ENCODE peak calls at places on chromosomes 16 and 17, in five cellular contexts. C is breast epithelium; F is ascending aorta; X is mucosa of descending colon; O is CD8-positive, alpha-beta memory T cell. H is an unnamed sample.

GRCh38 chr16:9134739-9135138 is 43.3 kb downstream of the HAPSTR1 start:
- DNase-seq in F (peak; percentile 65), O (peak; percentile 51), C (no peak), X (peak; percentile 68), H (no peak)

GRCh38 chr17:79572136-79572915 is 38.5 kb downstream of the RBFOX3 start:
- DNase-seq in F (no peak), O (no peak), C (no peak), X (no peak), H (no peak)

GRCh38 chr17:59859444-59860025 is 33.2 kb downstream of the TUBD1 start:
- DNase-seq in O (no peak), C (no peak), F (no peak), X (no peak), H (no peak)

GRCh38 chr16:50692999-50693781 is at the start of gene NOD2:
- DNase-seq in X (peak; percentile 20), O (peak; percentile 22), C (no peak), F (no peak), H (peak; percentile 41)

GRCh38 chr17:82663381-82664275 is 15.4 kb upstream of the WDR45B start:
- DNase-seq in C (no peak), F (no peak), O (no peak), X (no peak), H (no peak)

GRCh38 chr17:81885869-81886548 is 5.4 kb downstream of the ALYREF start:
- DNase-seq in C (no peak), X (no peak), O (no peak), F (no peak), H (no peak)

GRCh38 chr17:41864498-41864836 is 756 bp downstream of the KLHL11 start:
- DNase-seq in X (no peak), C (peak; percentile 41), F (no peak), O (no peak), H (no peak)

GRCh38 chr16:52592778-52593177 is 45.8 kb upstream of the TOX3 start:
- DNase-seq in C (no peak), F (no peak), X (no peak), O (no peak), H (no peak)

GRCh38 chr17:81961087-81961514 is at the start of gene NOTUM:
- DNase-seq in F (no peak), X (no peak), C (no peak), O (no peak), H (no peak)

GRCh38 chr17:41404024-41404651 is 6.7 kb upstream of the KRT31 start:
- DNase-seq in F (peak; percentile 52), X (no peak), C (peak; percentile 91), O (no peak), H (no peak)

GRCh38 chr17:50728881-50729765 is 9.7 kb downstream of the LUC7L3 start:
- DNase-seq in F (no peak), X (no peak), O (no peak), C (no peak), H (no peak)

GRCh38 chr16:89687092-89687940 is 827 bp downstream of the CDK10 start:
- DNase-seq in C (no peak), F (no peak), O (no peak), X (peak; percentile 91), H (no peak)

GRCh38 chr16:51875834-51876725 is 670.9 kb downstream of the TOX3 start:
- DNase-seq in F (no peak), O (no peak), C (no peak), X (peak; percentile 2), H (no peak)

GRCh38 chr17:14373587-14374259 is 72.8 kb downstream of the HS3ST3B1 start:
- DNase-seq in C (no peak), F (no peak), O (no peak), X (no peak), H (no peak)

GRCh38 chr17:68399638-68400403 is 57.5 kb downstream of the WIPI1 start:
- DNase-seq in C (no peak), X (no peak), O (no peak), F (no peak), H (no peak)

GRCh38 chr17:44848961-44849489 is 1.3 kb downstream of the HIGD1B start:
- DNase-seq in C (no peak), F (no peak), X (no peak), O (no peak), H (no peak)

GRCh38 chr16:54931041-54931756 is 534 bp downstream of the IRX5 start:
- DNase-seq in X (peak; percentile 21), O (no peak), C (no peak), F (peak; percentile 74), H (no peak)

GRCh38 chr16:77905356-77905920 is 116.9 kb upstream of the CLEC3A start:
- DNase-seq in X (no peak), F (no peak), O (no peak), C (no peak), H (no peak)

GRCh38 chr16:66539628-66540469 is 10.1 kb downstream of the TK2 start:
- DNase-seq in C (no peak), X (no peak), O (no peak), F (no peak), H (no peak)

GRCh38 chr16:85192233-85192632 is 80.0 kb upstream of the CIBAR2 start:
- DNase-seq in O (no peak), C (no peak), X (no peak), F (no peak), H (no peak)

GRCh38 chr17:29210879-29211278 is 30.7 kb upstream of the MYO18A start:
- DNase-seq in X (no peak), C (no peak), O (no peak), F (no peak), H (no peak)

GRCh38 chr16:11296706-11297491 is 15.8 kb upstream of the PRM1 start:
- DNase-seq in C (no peak), X (no peak), O (no peak), F (no peak), H (no peak)

GRCh38 chr17:35141681-35142466 is at the start of gene NLE1:
- DNase-seq in O (peak; percentile 86), C (peak; percentile 52), X (peak; percentile 82), F (peak; percentile 87), H (peak; percentile 81)

GRCh38 chr17:16583781-16584180 is 14.8 kb upstream of the ZNF287 start:
- DNase-seq in X (no peak), F (no peak), C (no peak), O (no peak), H (no peak)

GRCh38 chr17:16593356-16594102 is 24.5 kb upstream of the ZNF287 start:
- DNase-seq in C (no peak), X (no peak), F (no peak), O (no peak), H (no peak)

GRCh38 chr17:16584273-16584995 is 15.4 kb upstream of the ZNF287 start:
- DNase-seq in O (peak; percentile 94), C (peak; percentile 83), X (peak; percentile 93), F (peak; percentile 94), H (peak; percentile 92)

GRCh38 chr17:16585796-16586195 is 16.8 kb upstream of the ZNF287 start:
- DNase-seq in O (no peak), C (no peak), F (no peak), X (peak; percentile 4), H (no peak)

DNA sequence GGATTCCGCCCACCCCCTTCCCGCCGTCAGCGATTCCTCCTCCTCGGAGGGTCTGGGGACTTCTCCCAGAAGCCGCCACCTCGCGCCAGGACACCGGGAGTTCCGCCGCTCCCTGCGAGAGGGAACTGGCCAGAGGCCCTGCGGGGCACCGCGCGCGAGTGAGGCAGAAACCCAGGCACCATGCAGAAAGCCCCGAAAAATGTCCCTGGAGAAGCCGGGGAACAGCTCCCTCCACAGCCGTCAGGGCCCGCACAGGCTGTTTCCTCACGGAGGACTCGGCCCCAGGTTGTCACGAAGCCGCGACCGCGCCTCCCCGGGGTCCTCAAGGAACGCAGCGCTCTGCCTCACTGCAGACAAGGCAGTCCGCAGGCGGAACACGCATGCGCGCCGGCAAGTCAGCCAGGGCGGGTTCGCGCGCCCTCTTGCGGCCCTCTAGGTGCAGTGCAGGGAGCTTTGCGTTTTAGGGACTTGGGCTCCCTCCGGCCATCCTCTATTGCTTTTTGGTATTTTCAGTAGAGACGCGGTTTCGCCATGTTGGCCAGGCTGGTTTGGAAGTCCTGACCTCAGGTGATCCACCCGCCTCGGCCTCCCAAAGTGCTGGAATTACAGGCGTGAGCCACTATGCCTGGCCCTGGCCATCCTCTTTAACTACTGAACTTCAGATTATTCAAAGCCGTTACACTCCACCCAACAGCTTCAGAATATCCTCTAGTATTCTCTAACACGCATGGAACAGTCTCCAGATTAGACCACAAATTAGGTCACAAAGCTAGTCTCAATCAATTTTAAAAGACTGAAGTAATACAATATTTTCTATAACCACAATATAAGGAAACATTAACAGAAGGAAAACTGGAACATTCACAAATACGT is 20.3 kb upstream of the ZNF287 start:
- DNase-seq in O (peak; percentile 89), X (peak; percentile 95), F (peak; percentile 96), C (peak; percentile 82), H (peak; percentile 91)
- H3K9me3 ChIP-seq in O (no peaks in the 10 kb centered on the region), X (no peaks in the 10 kb centered on the region), F (no peaks in the 10 kb centered on the region), C (no peaks in the 10 kb centered on the region), H (no peaks in the 10 kb centered on the region)

DNA sequence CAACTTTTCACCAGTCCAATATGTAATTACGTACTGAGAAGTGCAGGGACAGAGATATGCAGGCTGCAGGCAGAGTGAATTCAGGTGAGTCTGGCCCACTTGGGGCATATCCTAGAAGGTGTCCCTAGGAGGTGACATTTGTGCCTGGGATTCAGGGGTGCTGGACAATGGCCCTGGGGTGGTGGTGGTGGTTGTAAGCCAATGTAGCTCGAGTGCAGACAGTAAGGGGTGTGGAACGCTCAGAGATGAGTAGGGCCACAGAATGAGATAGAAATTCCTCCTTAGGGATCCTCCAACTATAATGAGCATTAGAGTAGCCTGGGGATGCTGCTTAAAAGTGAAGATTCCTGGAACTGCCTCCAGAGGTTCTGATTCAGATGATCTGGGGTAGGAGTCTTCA is 221.7 kb upstream of the MPHOSPH6 start:
- DNase-seq in O (no peak), X (no peak), C (no peak), F (no peak), H (no peak)
- H3K9me3 ChIP-seq in O (no peaks in the 10 kb centered on the region), X (no peaks in the 10 kb centered on the region), C (no peaks in the 10 kb centered on the region), F (no peaks in the 10 kb centered on the region), H (no peaks in the 10 kb centered on the region)

GRCh38 chr17:5184284-5184683 is 7.4 kb downstream of the ZNF594 start:
- DNase-seq in F (no peak), O (no peak), C (no peak), X (no peak), H (no peak)

GRCh38 chr17:5181509-5182305 is 10.0 kb downstream of the ZNF594 start:
- DNase-seq in F (no peak), X (no peak), O (no peak), C (no peak), H (no peak)

GRCh38 chr17:5179003-5179402 is 12.7 kb downstream of the ZNF594 start:
- DNase-seq in X (no peak), C (no peak), O (no peak), F (no peak), H (no peak)

GRCh38 chr17:5183410-5183793 is 8.3 kb downstream of the ZNF594 start:
- DNase-seq in X (no peak), C (no peak), O (no peak), F (no peak), H (no peak)

GRCh38 chr17:5182597-5183409 is 8.9 kb downstream of the ZNF594 start:
- DNase-seq in C (no peak), F (no peak), X (no peak), O (no peak), H (no peak)
- H3K9me3 ChIP-seq in C (peaks cover 99% of the 10 kb centered on the region), F (peaks cover 93% of the 10 kb centered on the region), X (peaks cover 100% of the 10 kb centered on the region), O (peaks cover 73% of the 10 kb centered on the region), H (peaks cover 38% of the 10 kb centered on the region)

DNA sequence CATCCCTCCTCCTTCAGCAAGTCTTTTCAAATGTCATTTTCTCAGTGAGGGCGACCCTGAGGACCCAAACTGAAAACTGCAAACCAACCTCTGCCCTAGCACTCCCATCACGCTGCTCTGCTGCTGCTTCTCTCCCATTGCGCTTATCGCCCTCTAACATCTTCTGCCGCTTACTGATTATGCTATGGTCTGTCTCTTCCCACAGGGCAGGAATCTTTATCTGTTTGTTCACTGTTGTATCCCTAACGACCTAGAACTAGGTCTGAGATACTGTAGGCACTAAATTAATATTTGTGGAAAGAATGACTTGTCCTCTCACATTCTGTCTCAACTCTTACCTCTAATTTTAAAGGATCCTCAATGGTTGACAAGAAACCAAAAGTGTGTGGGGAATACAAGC is 12.5 kb downstream of the ZSCAN32 start:
- DNase-seq in O (no peak), F (no peak), C (no peak), X (no peak), H (no peak)
- H3K9me3 ChIP-seq in O (peaks cover 34% of the 10 kb centered on the region), F (peaks cover 62% of the 10 kb centered on the region), C (peaks cover 83% of the 10 kb centered on the region), X (peaks cover 86% of the 10 kb centered on the region), H (peaks cover 43% of the 10 kb centered on the region)

H was measured in T-helper 17 cell.